ENCODE peak calls at places on chromosomes 3 and 15, in seven cellular contexts. W, V, A, F, Q, M and G are unnamed samples.

GRCh38 chr3:172156309-172156998 is 117.1 kb downstream of the FNDC3B start:
- DNase-seq in A (no peak), M (no peak), V (no peak), F (no peak), Q (peak), W (no peak), G (no peak)

GRCh38 chr3:46922871-46923558 is 45.5 kb downstream of the PTH1R start:
- DNase-seq in M (no peak), A (no peak), F (no peak), Q (peak), W (no peak), V (no peak), G (no peak)

GRCh38 chr3:33579181-33579510 is 138.9 kb downstream of the CLASP2 start:
- DNase-seq in Q (no peak), F (no peak), V (no peak), W (no peak), M (no peak), A (no peak), G (no peak)

GRCh38 chr3:58994746-58995330 is 55.0 kb downstream of the CFAP20DC start:
- DNase-seq in V (peak), F (no peak), W (peak), Q (peak), A (peak), M (peak), G (no peak)

GRCh38 chr3:104717828-104718196 is 648.9 kb upstream of the ALCAM start:
- DNase-seq in A (peak), V (no peak), M (no peak), F (no peak), Q (no peak), W (no peak), G (no peak)

GRCh38 chr15:51888593-51889195 is 59.2 kb downstream of the TMOD3 start:
- DNase-seq in M (peak), V (no peak), W (no peak), F (no peak), Q (no peak), A (peak), G (no peak)

GRCh38 chr3:197961582-197961945 is 1.5 kb downstream of the LMLN start:
- DNase-seq in Q (no peak), A (no peak), M (no peak), V (no peak), W (no peak), F (no peak), G (no peak)

GRCh38 chr3:146470424-146470990 is 1.1 kb upstream of the PLSCR2 start:
- DNase-seq in W (no peak), A (no peak), V (no peak), Q (no peak), M (no peak), F (no peak), G (no peak)

GRCh38 chr15:64894395-64895056 is 17.2 kb upstream of the ANKDD1A start:
- DNase-seq in M (no peak), Q (no peak), V (no peak), F (no peak), A (no peak), W (no peak), G (no peak)

DNA sequence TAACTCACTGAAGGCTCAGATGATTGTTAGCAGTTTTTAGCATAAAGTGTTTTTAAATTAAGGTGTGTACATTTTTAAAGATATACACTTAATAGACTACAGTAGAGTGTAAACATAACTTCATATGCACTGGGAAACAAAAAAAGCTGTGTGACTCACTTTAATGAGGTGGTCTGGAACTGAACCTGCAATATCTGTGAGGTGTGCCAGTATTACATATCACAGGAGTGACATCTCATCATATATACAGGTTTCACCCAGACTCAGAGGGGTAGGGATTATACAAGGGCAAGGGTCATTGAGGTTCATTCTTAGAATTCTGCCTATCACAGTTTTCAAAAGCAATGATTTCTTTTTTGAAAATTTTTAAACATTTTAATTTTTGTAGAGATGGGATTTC is 7.3 kb upstream of the SNRK start:
- DNase-seq in A (no peak), F (no peak), V (no peak), Q (no peak), M (no peak), W (no peak), G (no peak)
- H3K4me3 ChIP-seq in A (no peak), F (no peak), V (no peak), Q (no peak), M (no peak), W (no peak), G (no peak)

DNA sequence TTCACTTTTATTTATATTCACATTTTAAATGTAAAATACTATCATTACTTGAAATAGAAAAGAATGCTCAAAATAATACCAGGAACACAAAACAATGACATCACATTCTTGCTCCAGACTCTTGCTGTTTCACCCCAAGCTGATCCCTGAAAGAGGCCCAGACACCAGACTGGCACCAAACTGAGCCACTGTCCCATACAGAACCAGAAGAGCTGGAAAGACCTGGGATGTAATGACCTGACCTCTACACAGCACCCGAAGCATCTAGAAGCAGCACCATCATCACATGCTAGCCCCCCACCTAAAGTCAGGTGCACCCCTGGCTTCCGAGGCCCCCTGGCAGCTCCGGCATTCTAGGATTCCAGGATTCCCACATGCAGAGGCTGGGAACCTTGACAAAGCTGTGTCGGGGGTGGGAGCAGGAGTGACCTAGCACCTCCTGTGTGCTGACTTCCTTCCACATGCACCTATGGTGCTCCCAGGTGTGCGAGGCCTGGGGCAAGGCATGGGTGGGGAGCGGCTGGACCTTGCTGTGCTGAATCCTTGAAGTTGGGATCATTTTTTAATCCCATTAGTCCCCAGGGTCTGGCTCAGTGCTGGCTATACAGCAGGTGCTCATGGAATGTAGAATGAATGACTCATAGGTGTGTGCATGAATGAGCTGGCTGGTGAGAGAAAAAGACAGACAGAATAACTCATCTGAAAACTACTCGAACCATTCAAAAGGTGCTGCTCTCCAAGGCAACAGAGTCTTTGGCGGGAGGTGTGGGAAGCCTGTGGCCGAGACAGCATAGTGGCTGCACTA is 144.7 kb upstream of the IQSEC1 start:
- DNase-seq in M (peak), V (peak), F (no peak), A (peak), Q (no peak), W (peak), G (no peak)
- H3K4me3 ChIP-seq in M (no peak), V (no peak), F (no peak), A (no peak), Q (no peak), W (no peak), G (no peak)

GRCh38 chr15:56964182-56964581 is 45.7 kb downstream of the TCF12 start:
- DNase-seq in F (no peak), W (no peak), M (no peak), A (peak), Q (no peak), V (no peak), G (no peak)
- H3K4me3 ChIP-seq in F (no peak), W (no peak), M (no peak), A (no peak), Q (no peak), V (no peak), G (no peak)

GRCh38 chr15:99307735-99308134 is 56.5 kb downstream of the LRRC28 start:
- DNase-seq in F (no peak), Q (no peak), M (no peak), V (no peak), W (no peak), A (peak), G (no peak)
- H3K4me3 ChIP-seq in F (no peak), Q (no peak), M (no peak), V (no peak), W (no peak), A (no peak), G (no peak)